ENCODE peak calls at places on chromosome 10, in six cellular contexts. One of them, this sample, is unnamed.

GRCh38 chr10:129541748-129542487 is 74.9 kb downstream of the MGMT start:
- DNase-seq in aorta: no peak
- DNase-seq in NCI-H345: no peak
- DNase-seq in activated gamma-delta T cell: no peak
- DNase-seq in amniotic stem cell: no peak
- DNase-seq in lower lobe of right lung: no peak
- DNase-seq in this sample: no peak

GRCh38 chr10:13658864-13659685 is 72.3 kb downstream of the PRPF18 start:
- DNase-seq in aorta: no peak
- DNase-seq in NCI-H345: no peak
- DNase-seq in activated gamma-delta T cell: no peak
- DNase-seq in amniotic stem cell: no peak
- DNase-seq in lower lobe of right lung: peak; percentile 64
- DNase-seq in this sample: no peak

GRCh38 chr10:5888352-5888751 is 1.3 kb downstream of the ANKRD16 start:
- DNase-seq in aorta: no peak
- DNase-seq in NCI-H345: no peak
- DNase-seq in activated gamma-delta T cell: no peak
- DNase-seq in amniotic stem cell: no peak
- DNase-seq in lower lobe of right lung: no peak
- DNase-seq in this sample: no peak

GRCh38 chr10:12681250-12681649 is 320.3 kb downstream of the CCDC3 start:
- DNase-seq in aorta: no peak
- DNase-seq in NCI-H345: no peak
- DNase-seq in activated gamma-delta T cell: no peak
- DNase-seq in amniotic stem cell: no peak
- DNase-seq in lower lobe of right lung: no peak
- DNase-seq in this sample: no peak

GRCh38 chr10:5975641-5976473 is 1.5 kb downstream of the IL15RA start:
- DNase-seq in aorta: no peak
- DNase-seq in NCI-H345: no peak
- DNase-seq in activated gamma-delta T cell: no peak
- DNase-seq in amniotic stem cell: no peak
- DNase-seq in lower lobe of right lung: peak; percentile 48
- DNase-seq in this sample: peak; percentile 76

GRCh38 chr10:99292159-99292558 is 37.0 kb upstream of the CNNM1 start:
- DNase-seq in aorta: no peak
- DNase-seq in NCI-H345: no peak
- DNase-seq in activated gamma-delta T cell: no peak
- DNase-seq in amniotic stem cell: peak; percentile 48
- DNase-seq in lower lobe of right lung: no peak
- DNase-seq in this sample: no peak

GRCh38 chr10:127925471-127926207 is 18.7 kb downstream of the PTPRE start:
- DNase-seq in aorta: no peak
- DNase-seq in NCI-H345: no peak
- DNase-seq in activated gamma-delta T cell: no peak
- DNase-seq in amniotic stem cell: no peak
- DNase-seq in lower lobe of right lung: no peak
- DNase-seq in this sample: no peak

GRCh38 chr10:62860946-62861345 is 44.8 kb upstream of the EGR2 start:
- DNase-seq in aorta: no peak
- DNase-seq in NCI-H345: peak; percentile 10
- DNase-seq in activated gamma-delta T cell: no peak
- DNase-seq in amniotic stem cell: no peak
- DNase-seq in lower lobe of right lung: no peak
- DNase-seq in this sample: no peak

GRCh38 chr10:63825111-63825510 is 303.9 kb downstream of the REEP3 start:
- DNase-seq in aorta: no peak
- DNase-seq in NCI-H345: no peak
- DNase-seq in activated gamma-delta T cell: no peak
- DNase-seq in amniotic stem cell: no peak
- DNase-seq in lower lobe of right lung: no peak
- DNase-seq in this sample: no peak

GRCh38 chr10:48290286-48290685 is 15.8 kb upstream of the FRMPD2 start:
- DNase-seq in aorta: no peak
- DNase-seq in NCI-H345: no peak
- DNase-seq in activated gamma-delta T cell: no peak
- DNase-seq in amniotic stem cell: no peak
- DNase-seq in lower lobe of right lung: no peak
- DNase-seq in this sample: no peak

GRCh38 chr10:30748152-30748845 is 118.7 kb upstream of the LYZL2 start:
- DNase-seq in aorta: no peak
- DNase-seq in NCI-H345: no peak
- DNase-seq in activated gamma-delta T cell: no peak
- DNase-seq in amniotic stem cell: no peak
- DNase-seq in lower lobe of right lung: no peak
- DNase-seq in this sample: no peak

GRCh38 chr10:35394934-35395333 is 58.6 kb downstream of the CCNY start:
- DNase-seq in aorta: no peak
- DNase-seq in NCI-H345: no peak
- DNase-seq in activated gamma-delta T cell: no peak
- DNase-seq in amniotic stem cell: no peak
- DNase-seq in lower lobe of right lung: no peak
- DNase-seq in this sample: no peak

GRCh38 chr10:59708816-59709471 is 706 bp downstream of the SLC16A9 start:
- DNase-seq in aorta: peak; percentile 80
- DNase-seq in NCI-H345: peak; percentile 10
- DNase-seq in activated gamma-delta T cell: no peak
- DNase-seq in amniotic stem cell: no peak
- DNase-seq in lower lobe of right lung: peak; percentile 48
- DNase-seq in this sample: no peak

This sample was measured in stimulated activated naive B cell treated with anti-CD40 and anti-IgM and Interleukin-4, amounts not matched to agents 10 μg/mL and 1 μg/mL and 100 μg/mL, for 72 hours.